ENCODE peak calls at places on chromosomes 16 and 17, in eight cellular contexts. One of them, this sample, is unnamed.

GRCh38 chr17:77317091-77317519 is 176.3 kb downstream of the SEC14L1 start:
- DNase-seq in hepatocyte: no peak
- DNase-seq in H9: no peak
- DNase-seq in right lobe of liver: peak; percentile 42
- DNase-seq in testis: no peak
- DNase-seq in esophagus squamous epithelium: no peak
- DNase-seq in OCI-LY7: no peak
- DNase-seq in PC-9: no peak
- DNase-seq in this sample: peak; percentile 31

GRCh38 chr16:50453446-50453845 is 84.7 kb upstream of the BRD7 start:
- DNase-seq in OCI-LY7: no peak
- DNase-seq in esophagus squamous epithelium: no peak
- DNase-seq in testis: no peak
- DNase-seq in right lobe of liver: no peak
- DNase-seq in hepatocyte: no peak
- DNase-seq in H9: no peak
- DNase-seq in PC-9: no peak
- DNase-seq in this sample: no peak

GRCh38 chr17:82787081-82787848 is 35.4 kb downstream of the TBCD start:
- DNase-seq in testis: no peak
- DNase-seq in H9: no peak
- DNase-seq in hepatocyte: no peak
- DNase-seq in right lobe of liver: no peak
- DNase-seq in OCI-LY7: peak; percentile 97
- DNase-seq in PC-9: no peak
- DNase-seq in esophagus squamous epithelium: no peak
- DNase-seq in this sample: no peak

GRCh38 chr17:21149626-21150025 is 22.9 kb downstream of the DHRS7B start:
- DNase-seq in H9: no peak
- DNase-seq in right lobe of liver: no peak
- DNase-seq in hepatocyte: no peak
- DNase-seq in PC-9: no peak
- DNase-seq in esophagus squamous epithelium: no peak
- DNase-seq in testis: no peak
- DNase-seq in OCI-LY7: no peak
- DNase-seq in this sample: no peak

GRCh38 chr16:4051591-4051990 is 64.7 kb downstream of the ADCY9 start:
- DNase-seq in esophagus squamous epithelium: no peak
- DNase-seq in testis: peak; percentile 9
- DNase-seq in right lobe of liver: no peak
- DNase-seq in H9: no peak
- DNase-seq in PC-9: no peak
- DNase-seq in hepatocyte: no peak
- DNase-seq in OCI-LY7: no peak
- DNase-seq in this sample: no peak

GRCh38 chr16:8867483-8868271 is 1.1 kb downstream of the CARHSP1 start:
- DNase-seq in hepatocyte: peak; percentile 54
- DNase-seq in H9: no peak
- DNase-seq in OCI-LY7: peak; percentile 57
- DNase-seq in PC-9: no peak
- DNase-seq in testis: peak; percentile 58
- DNase-seq in right lobe of liver: peak; percentile 70
- DNase-seq in esophagus squamous epithelium: no peak
- DNase-seq in this sample: no peak

GRCh38 chr17:41986634-41987033 is 20.0 kb downstream of the CNP start:
- DNase-seq in PC-9: no peak
- DNase-seq in OCI-LY7: no peak
- DNase-seq in esophagus squamous epithelium: no peak
- DNase-seq in testis: no peak
- DNase-seq in H9: no peak
- DNase-seq in hepatocyte: no peak
- DNase-seq in right lobe of liver: no peak
- DNase-seq in this sample: no peak

GRCh38 chr16:79134300-79134699 is 466.2 kb downstream of the MAF start:
- DNase-seq in hepatocyte: peak; percentile 8
- DNase-seq in OCI-LY7: no peak
- DNase-seq in PC-9: no peak
- DNase-seq in right lobe of liver: no peak
- DNase-seq in H9: no peak
- DNase-seq in testis: no peak
- DNase-seq in esophagus squamous epithelium: no peak
- DNase-seq in this sample: no peak

GRCh38 chr16:19008245-19008644 is 24.5 kb downstream of the TMC7 start:
- DNase-seq in right lobe of liver: no peak
- DNase-seq in hepatocyte: no peak
- DNase-seq in PC-9: peak; percentile 80
- DNase-seq in H9: no peak
- DNase-seq in testis: no peak
- DNase-seq in OCI-LY7: no peak
- DNase-seq in esophagus squamous epithelium: no peak
- DNase-seq in this sample: peak; percentile 80

GRCh38 chr17:45110676-45111611 is 21.4 kb downstream of the PLCD3 start:
- DNase-seq in esophagus squamous epithelium: no peak
- DNase-seq in right lobe of liver: no peak
- DNase-seq in OCI-LY7: no peak
- DNase-seq in hepatocyte: no peak
- DNase-seq in PC-9: no peak
- DNase-seq in H9: no peak
- DNase-seq in testis: peak; percentile 73
- DNase-seq in this sample: no peak

GRCh38 chr16:27430923-27431484 is 29.0 kb downstream of the IL21R start:
- DNase-seq in OCI-LY7: peak; percentile 70
- DNase-seq in H9: peak; percentile 21
- DNase-seq in esophagus squamous epithelium: no peak
- DNase-seq in right lobe of liver: peak; percentile 16
- DNase-seq in hepatocyte: no peak
- DNase-seq in testis: no peak
- DNase-seq in PC-9: no peak
- DNase-seq in this sample: no peak

GRCh38 chr16:48811478-48811877 is 201.5 kb upstream of the N4BP1 start:
- DNase-seq in OCI-LY7: no peak
- DNase-seq in PC-9: no peak
- DNase-seq in H9: peak; percentile 57
- DNase-seq in esophagus squamous epithelium: no peak
- DNase-seq in testis: peak; percentile 22
- DNase-seq in right lobe of liver: no peak
- DNase-seq in hepatocyte: no peak
- DNase-seq in this sample: no peak

GRCh38 chr17:7885357-7886226 is 3.0 kb upstream of the CHD3 start:
- DNase-seq in testis: peak; percentile 56
- DNase-seq in esophagus squamous epithelium: no peak
- DNase-seq in PC-9: peak; percentile 68
- DNase-seq in right lobe of liver: peak; percentile 57
- DNase-seq in hepatocyte: peak; percentile 69
- DNase-seq in H9: peak; percentile 58
- DNase-seq in OCI-LY7: peak; percentile 68
- DNase-seq in this sample: no peak

GRCh38 chr17:73196500-73196899 is 3.6 kb downstream of the COG1 start:
- DNase-seq in right lobe of liver: peak; percentile 65
- DNase-seq in H9: peak; percentile 85
- DNase-seq in PC-9: no peak
- DNase-seq in hepatocyte: peak; percentile 57
- DNase-seq in testis: peak; percentile 34
- DNase-seq in OCI-LY7: no peak
- DNase-seq in esophagus squamous epithelium: no peak
- DNase-seq in this sample: no peak

GRCh38 chr17:77153487-77153886 is 12.7 kb downstream of the SEC14L1 start:
- DNase-seq in hepatocyte: no peak
- DNase-seq in H9: no peak
- DNase-seq in esophagus squamous epithelium: no peak
- DNase-seq in OCI-LY7: no peak
- DNase-seq in PC-9: no peak
- DNase-seq in testis: no peak
- DNase-seq in right lobe of liver: no peak
- DNase-seq in this sample: no peak

GRCh38 chr17:72967963-72968585 is 124.4 kb downstream of the SLC39A11 start:
- DNase-seq in testis: no peak
- DNase-seq in esophagus squamous epithelium: no peak
- DNase-seq in OCI-LY7: no peak
- DNase-seq in hepatocyte: no peak
- DNase-seq in H9: no peak
- DNase-seq in PC-9: no peak
- DNase-seq in right lobe of liver: no peak
- DNase-seq in this sample: no peak

GRCh38 chr17:47224971-47225370 is 15.8 kb downstream of the MYL4 start:
- DNase-seq in OCI-LY7: no peak
- DNase-seq in esophagus squamous epithelium: no peak
- DNase-seq in H9: no peak
- DNase-seq in hepatocyte: no peak
- DNase-seq in right lobe of liver: no peak
- DNase-seq in testis: no peak
- DNase-seq in PC-9: no peak
- DNase-seq in this sample: no peak

GRCh38 chr16:73018796-73019455 is 29.0 kb downstream of the ZFHX3 start:
- DNase-seq in H9: no peak
- DNase-seq in esophagus squamous epithelium: no peak
- DNase-seq in testis: no peak
- DNase-seq in OCI-LY7: no peak
- DNase-seq in PC-9: no peak
- DNase-seq in hepatocyte: no peak
- DNase-seq in right lobe of liver: no peak
- DNase-seq in this sample: no peak

GRCh38 chr17:66301864-66302741 is at the start of gene PRKCA:
- DNase-seq in testis: peak; percentile 73
- DNase-seq in H9: peak; percentile 79
- DNase-seq in esophagus squamous epithelium: no peak
- DNase-seq in OCI-LY7: peak; percentile 81
- DNase-seq in right lobe of liver: peak; percentile 84
- DNase-seq in PC-9: peak; percentile 83
- DNase-seq in hepatocyte: peak; percentile 93
- DNase-seq in this sample: peak; percentile 74

GRCh38 chr17:29149431-29150064 is 30.6 kb downstream of the MYO18A start:
- DNase-seq in OCI-LY7: peak; percentile 47
- DNase-seq in hepatocyte: no peak
- DNase-seq in H9: peak; percentile 61
- DNase-seq in PC-9: no peak
- DNase-seq in right lobe of liver: no peak
- DNase-seq in testis: no peak
- DNase-seq in esophagus squamous epithelium: no peak
- DNase-seq in this sample: no peak

GRCh38 chr16:14616280-14616679 is 13.8 kb downstream of the PARN start:
- DNase-seq in esophagus squamous epithelium: no peak
- DNase-seq in PC-9: no peak
- DNase-seq in hepatocyte: no peak
- DNase-seq in H9: no peak
- DNase-seq in testis: no peak
- DNase-seq in OCI-LY7: no peak
- DNase-seq in right lobe of liver: no peak
- DNase-seq in this sample: no peak

GRCh38 chr17:4499431-4500187 is 928 bp downstream of the SPNS2 start:
- DNase-seq in H9: peak; percentile 69
- DNase-seq in hepatocyte: no peak
- DNase-seq in PC-9: peak; percentile 40
- DNase-seq in OCI-LY7: no peak
- DNase-seq in testis: no peak
- DNase-seq in esophagus squamous epithelium: no peak
- DNase-seq in right lobe of liver: no peak
- DNase-seq in this sample: no peak

GRCh38 chr17:21345236-21345635 is 30.9 kb upstream of the KCNJ12 start:
- DNase-seq in OCI-LY7: peak; percentile 41
- DNase-seq in PC-9: no peak
- DNase-seq in hepatocyte: no peak
- DNase-seq in right lobe of liver: no peak
- DNase-seq in H9: no peak
- DNase-seq in esophagus squamous epithelium: no peak
- DNase-seq in testis: no peak
- DNase-seq in this sample: peak; percentile 44

DNA sequence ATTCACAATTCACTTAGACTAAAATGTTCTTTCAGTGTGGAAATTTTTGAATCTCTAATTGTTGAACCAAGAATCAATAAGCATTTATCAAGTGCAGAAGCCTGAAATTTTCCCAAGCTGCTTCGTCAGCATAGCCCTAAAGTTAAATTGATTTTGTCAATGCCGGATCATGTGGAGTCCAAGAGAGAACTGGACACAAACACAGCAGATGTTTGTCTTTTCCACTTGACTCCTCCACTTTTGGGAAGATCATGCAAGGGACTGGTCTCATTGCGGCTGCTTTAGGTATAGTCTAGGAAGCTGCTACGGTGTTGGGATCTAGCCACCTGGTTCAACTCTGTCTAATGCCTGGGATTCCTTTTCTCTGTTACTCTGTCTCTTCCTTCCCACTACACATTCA is 95.7 kb downstream of the CYB561 start:
- DNase-seq in esophagus squamous epithelium: no peak
- DNase-seq in testis: no peak
- DNase-seq in PC-9: no peak
- DNase-seq in right lobe of liver: no peak
- DNase-seq in hepatocyte: no peak
- DNase-seq in H9: no peak
- DNase-seq in OCI-LY7: no peak
- DNase-seq in this sample: no peak
- H3K4me1 ChIP-seq in esophagus squamous epithelium: peaks cover 9% of the 10 kb centered on the region
- H3K4me1 ChIP-seq in testis: peaks cover 7% of the 10 kb centered on the region
- H3K4me1 ChIP-seq in PC-9: no peaks in the 10 kb centered on the region
- H3K4me1 ChIP-seq in right lobe of liver: peaks cover 3% of the 10 kb centered on the region
- H3K4me1 ChIP-seq in hepatocyte: peaks cover 7% of the 10 kb centered on the region
- H3K4me1 ChIP-seq in H9: no peaks in the 10 kb centered on the region
- H3K4me1 ChIP-seq in OCI-LY7: no peaks in the 10 kb centered on the region
- H3K4me1 ChIP-seq in this sample: peaks cover 2% of the 10 kb centered on the region

GRCh38 chr17:36768355-36768754 is 167.0 kb downstream of the MRM1 start:
- DNase-seq in hepatocyte: no peak
- DNase-seq in PC-9: no peak
- DNase-seq in esophagus squamous epithelium: no peak
- DNase-seq in right lobe of liver: no peak
- DNase-seq in H9: peak; percentile 66
- DNase-seq in testis: no peak
- DNase-seq in OCI-LY7: no peak
- DNase-seq in this sample: no peak
- TF ChIP-seq CTCF in hepatocyte: no peak
- TF ChIP-seq CTCF in PC-9: no peak
- TF ChIP-seq CTCF in esophagus squamous epithelium: no peak
- TF ChIP-seq CTCF in right lobe of liver: no peak
- TF ChIP-seq CTCF in H9: peak; percentile 53
- TF ChIP-seq CTCF in testis: no peak
- TF ChIP-seq CTCF in OCI-LY7: no peak
- TF ChIP-seq CTCF in this sample: no peak

DNA sequence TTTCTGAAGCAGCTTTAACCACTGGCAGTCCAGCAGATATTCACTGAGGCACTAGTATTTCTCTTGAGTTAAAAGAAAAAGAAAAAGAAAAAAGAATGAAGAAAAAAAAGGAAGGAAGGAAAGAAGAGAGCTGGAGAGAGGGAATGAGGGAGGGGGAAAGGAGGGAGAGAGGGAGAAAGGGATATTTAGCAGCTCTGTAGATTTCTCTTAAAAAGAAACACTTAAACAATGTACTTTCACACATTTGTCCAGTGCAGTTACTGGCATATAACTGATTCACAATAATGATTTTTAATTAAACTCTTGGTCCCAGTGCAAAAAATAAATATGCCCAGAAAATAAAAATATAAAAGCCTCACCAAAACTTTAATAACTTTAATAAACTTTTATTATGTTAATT is 386.4 kb downstream of the KCNJ2 start:
- DNase-seq in PC-9: no peak
- DNase-seq in right lobe of liver: no peak
- DNase-seq in testis: no peak
- DNase-seq in hepatocyte: no peak
- DNase-seq in H9: no peak
- DNase-seq in OCI-LY7: no peak
- DNase-seq in esophagus squamous epithelium: no peak
- DNase-seq in this sample: no peak
- H3K4me1 ChIP-seq in PC-9: no peaks in the 10 kb centered on the region
- H3K4me1 ChIP-seq in right lobe of liver: no peaks in the 10 kb centered on the region
- H3K4me1 ChIP-seq in testis: no peaks in the 10 kb centered on the region
- H3K4me1 ChIP-seq in hepatocyte: no peaks in the 10 kb centered on the region
- H3K4me1 ChIP-seq in H9: no peaks in the 10 kb centered on the region
- H3K4me1 ChIP-seq in OCI-LY7: no peaks in the 10 kb centered on the region
- H3K4me1 ChIP-seq in esophagus squamous epithelium: peaks cover 10% of the 10 kb centered on the region
- H3K4me1 ChIP-seq in this sample: no peaks in the 10 kb centered on the region

GRCh38 chr16:84044108-84044488 is 1.5 kb upstream of the SLC38A8 start:
- DNase-seq in testis: no peak
- DNase-seq in esophagus squamous epithelium: no peak
- DNase-seq in right lobe of liver: no peak
- DNase-seq in H9: peak; percentile 68
- DNase-seq in hepatocyte: no peak
- DNase-seq in OCI-LY7: peak; percentile 14
- DNase-seq in PC-9: no peak
- DNase-seq in this sample: no peak
- TF ChIP-seq CTCF in testis: no peak
- TF ChIP-seq CTCF in esophagus squamous epithelium: peak; percentile 20
- TF ChIP-seq CTCF in right lobe of liver: peak; percentile 31
- TF ChIP-seq CTCF in H9: peak; percentile 71
- TF ChIP-seq CTCF in hepatocyte: peak; percentile 24
- TF ChIP-seq CTCF in OCI-LY7: peak; percentile 59
- TF ChIP-seq CTCF in PC-9: peak; percentile 53
- TF ChIP-seq CTCF in this sample: peak; percentile 33